ENCODE peak calls at places on chromosomes 16 and 17, in seven cellular contexts. M is esophagus muscularis mucosa, I is upper lobe of right lung, D is left ventricle myocardium inferior, T is SK-N-SH, E is heart right ventricle, S is right atrium auricular region. Z is an unnamed sample.

GRCh38 chr17:56652608-56653007 is 59.1 kb downstream of the NOG start:
- DNase-seq in E (no peak), S (no peak), D (no peak), I (no peak), T (no peak), M (no peak), Z (no peak)

GRCh38 chr16:53962041-53962440 is 258.1 kb downstream of the FTO start:
- DNase-seq in D (no peak), E (no peak), I (no peak), T (no peak), S (no peak), M (no peak), Z (no peak)

GRCh38 chr16:24957887-24958286 is 57.3 kb downstream of the ARHGAP17 start:
- DNase-seq in M (no peak), T (no peak), I (no peak), D (no peak), S (no peak), E (no peak), Z (no peak)

GRCh38 chr17:51228177-51228576 is 31.7 kb downstream of the MBTD1 start:
- DNase-seq in D (no peak), E (no peak), S (no peak), T (no peak), I (no peak), M (no peak), Z (peak; percentile 23)

GRCh38 chr17:52170963-52171572 is 12.6 kb upstream of the CA10 start:
- DNase-seq in S (no peak), I (no peak), M (no peak), D (no peak), E (no peak), T (peak; percentile 59), Z (peak; percentile 46)

GRCh38 chr16:75287708-75288107 is 36.3 kb upstream of the BCAR1 start:
- DNase-seq in I (peak; percentile 72), D (no peak), M (no peak), T (no peak), S (no peak), E (no peak), Z (no peak)

GRCh38 chr17:34711646-34712045 is 132.3 kb downstream of the TMEM132E start:
- DNase-seq in T (no peak), I (no peak), D (no peak), M (peak; percentile 87), E (no peak), S (peak; percentile 40), Z (no peak)

GRCh38 chr16:87968541-87968940 is 17.3 kb downstream of the BANP start:
- DNase-seq in D (no peak), M (no peak), T (no peak), E (no peak), I (no peak), S (no peak), Z (no peak)

GRCh38 chr16:10362077-10362863 is 23.6 kb upstream of the ATF7IP2 start:
- DNase-seq in S (no peak), T (no peak), I (no peak), D (no peak), E (no peak), M (no peak), Z (no peak)

GRCh38 chr16:30969246-30969842 is 11.8 kb downstream of the SETD1A start:
- DNase-seq in S (no peak), T (no peak), E (no peak), D (no peak), I (no peak), M (no peak), Z (no peak)

GRCh38 chr16:30976486-30976885 is 8.5 kb upstream of the HSD3B7 start:
- DNase-seq in S (no peak), D (no peak), M (no peak), T (no peak), E (no peak), I (no peak), Z (no peak)

GRCh38 chr16:30974348-30974747 is 10.7 kb upstream of the HSD3B7 start:
- DNase-seq in E (no peak), T (no peak), D (no peak), S (no peak), I (no peak), M (no peak), Z (no peak)

GRCh38 chr16:30971298-30971697 is 13.7 kb upstream of the HSD3B7 start:
- DNase-seq in T (no peak), D (no peak), S (no peak), E (no peak), I (no peak), M (no peak), Z (no peak)

DNA sequence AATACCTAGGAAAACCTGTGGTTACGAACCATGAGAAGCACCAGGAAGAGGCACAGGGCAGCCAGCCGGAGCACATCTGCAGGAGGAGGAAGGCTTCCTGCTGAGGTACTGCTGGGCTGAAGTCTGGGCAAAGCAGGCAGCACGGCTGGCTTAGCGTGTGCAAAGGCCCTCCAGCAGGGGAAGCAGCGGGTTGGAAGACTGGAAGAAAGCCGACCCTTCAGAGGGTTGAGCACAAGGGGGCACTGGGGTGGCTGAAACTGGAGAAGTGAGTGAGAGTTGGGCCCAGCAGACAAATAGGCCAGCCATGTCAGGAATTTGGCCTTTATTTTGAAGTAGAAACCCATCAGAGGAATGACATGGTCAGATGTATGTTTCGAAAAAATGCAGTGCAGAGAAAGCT is 12.1 kb upstream of the HSD3B7 start:
- DNase-seq in T (no peak), I (no peak), M (no peak), E (no peak), D (no peak), S (no peak), Z (no peak)
- TF ChIP-seq CTCF in T (peak; percentile 27), I (no peak), M (no peak), E (no peak), D (no peak), S (no peak), Z (no peak)

DNA sequence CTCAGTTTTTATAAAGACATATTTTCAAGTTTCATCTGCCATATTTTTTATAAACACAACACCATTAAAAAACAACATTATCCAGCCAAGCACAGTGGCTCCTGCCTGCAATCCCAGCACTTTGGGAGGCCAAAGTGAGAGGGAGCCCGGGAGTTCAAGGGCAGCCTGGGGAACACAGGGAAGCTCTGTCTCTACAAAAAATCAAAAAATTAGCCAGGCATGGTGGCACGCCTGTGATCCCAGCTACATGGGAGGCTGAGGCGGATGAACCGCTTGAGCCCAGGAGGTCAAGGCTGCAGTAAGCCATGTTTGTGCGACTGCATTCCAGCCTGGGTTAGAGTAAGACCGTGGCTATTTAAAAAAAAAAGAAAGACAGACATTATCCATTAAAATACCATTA is 17.2 kb upstream of the NTAN1 start:
- DNase-seq in E (no peak), I (no peak), S (no peak), T (no peak), M (no peak), D (no peak), Z (no peak)
- H3K36me3 ChIP-seq in E (peaks cover 84% of the 10 kb centered on the region), I (peaks cover 69% of the 10 kb centered on the region), S (peaks cover 59% of the 10 kb centered on the region), T (peaks cover 56% of the 10 kb centered on the region), M (peaks cover 50% of the 10 kb centered on the region), D (peaks cover 83% of the 10 kb centered on the region), Z (peaks cover 10% of the 10 kb centered on the region)

GRCh38 chr17:57684711-57685498 is 60.2 kb downstream of the CCDC182 start:
- DNase-seq in I (no peak), S (no peak), E (no peak), D (no peak), T (no peak), M (peak; percentile 62), Z (no peak)

GRCh38 chr17:57691939-57692338 is 53.2 kb downstream of the CCDC182 start:
- DNase-seq in M (no peak), S (no peak), I (no peak), E (no peak), T (no peak), D (no peak), Z (no peak)

GRCh38 chr17:57689254-57689653 is 55.8 kb downstream of the CCDC182 start:
- DNase-seq in T (no peak), E (no peak), M (no peak), S (no peak), I (no peak), D (no peak), Z (no peak)

GRCh38 chr17:57685499-57686132 is 59.5 kb downstream of the CCDC182 start:
- DNase-seq in I (no peak), S (peak; percentile 38), T (no peak), E (no peak), D (no peak), M (peak; percentile 82), Z (peak; percentile 15)

DNA sequence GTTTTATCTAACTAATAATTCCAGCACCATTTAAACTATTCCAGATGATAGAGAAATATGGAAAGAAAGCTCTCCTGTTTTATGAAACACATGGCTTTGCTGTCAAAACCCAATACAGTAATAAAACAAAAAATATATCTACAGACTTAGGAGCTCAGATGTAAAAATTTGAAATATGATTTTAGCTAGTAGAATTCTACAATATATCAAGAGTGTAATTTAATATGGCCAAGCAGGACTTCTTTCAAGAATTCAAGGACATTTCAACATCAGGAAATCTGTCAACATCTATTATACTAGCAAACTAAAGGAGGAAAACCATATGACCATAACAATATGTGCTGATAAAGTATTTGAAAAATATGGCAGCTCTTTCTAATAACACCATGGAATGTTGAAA is 57.5 kb downstream of the CCDC182 start:
- DNase-seq in D (no peak), S (no peak), M (no peak), T (no peak), I (no peak), E (no peak), Z (no peak)
- H3K4me3 ChIP-seq in D (no peak overlapping the region), S (no peak overlapping the region), M (no peak overlapping the region), T (no peak overlapping the region), I (no peak overlapping the region), E (no peak overlapping the region), Z (no peak overlapping the region)

GRCh38 chr17:16997514-16998429 is 25.9 kb upstream of the TNFRSF13B start:
- DNase-seq in M (no peak), T (peak; percentile 80), I (no peak), S (no peak), E (no peak), D (no peak), Z (no peak)
- TF ChIP-seq CTCF in M (no peak), T (peak; percentile 65), I (no peak), S (no peak), E (no peak), D (no peak), Z (no peak)

GRCh38 chr17:50161911-50162288 is 3.9 kb upstream of the SGCA start:
- DNase-seq in M (no peak), T (no peak), E (no peak), S (no peak), D (no peak), I (no peak), Z (no peak)
- H3K36me3 ChIP-seq in M (no peaks in the 10 kb centered on the region), T (no peaks in the 10 kb centered on the region), E (no peaks in the 10 kb centered on the region), S (no peaks in the 10 kb centered on the region), D (no peaks in the 10 kb centered on the region), I (no peaks in the 10 kb centered on the region), Z (no peaks in the 10 kb centered on the region)

DNA sequence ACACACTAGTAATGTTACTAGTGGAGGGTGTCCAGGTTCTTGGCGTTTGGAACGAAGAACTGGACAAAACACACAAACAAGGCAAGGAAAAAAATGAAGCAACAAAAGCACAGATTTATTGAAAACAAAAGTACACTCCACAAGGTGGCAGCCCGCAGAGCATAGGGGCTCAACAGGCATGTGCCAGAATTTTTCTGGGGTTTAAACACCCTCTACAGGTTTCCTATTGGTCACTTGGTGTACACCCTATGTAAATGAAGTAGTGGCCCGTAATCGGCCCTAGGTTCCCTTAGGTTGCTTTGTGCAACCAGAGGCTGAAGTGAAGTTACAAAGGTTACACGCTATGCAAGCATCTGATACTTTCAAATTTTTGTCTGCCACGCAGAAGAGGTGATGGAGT is 8.1 kb downstream of the OR2C1 start:
- DNase-seq in M (no peak), S (no peak), E (no peak), I (no peak), T (no peak), D (no peak), Z (no peak)
- H3K4me3 ChIP-seq in M (no peak overlapping the region), S (no peak overlapping the region), E (no peak overlapping the region), I (no peak overlapping the region), T (no peak overlapping the region), D (no peak overlapping the region), Z (no peak overlapping the region)